ENCODE peak calls at places on chromosomes 1 and 21, in ten cellular contexts. Y is astrocyte, T is OCI-LY7, R is RWPE1, J is heart left ventricle, A is endothelial cell of umbilical vein, O is lower leg skin, W is PC-3, N is AG10803, B is AG09309. V is an unnamed sample.

GRCh38 chr21:44759628-44760285 is 41.9 kb downstream of the UBE2G2 start:
- DNase-seq in A (no peak), O (peak), T (no peak), J (no peak), R (no peak), Y (no peak), N (no peak), B (no peak), W (no peak), V (no peak)

GRCh38 chr1:8211620-8212442 is 106.1 kb upstream of the SLC45A1 start:
- DNase-seq in A (peak), O (peak), J (no peak), T (no peak), W (peak), Y (peak), R (peak), N (peak), B (peak), V (no peak)

GRCh38 chr1:100308777-100309176 is 42.8 kb downstream of the RTCA start:
- DNase-seq in O (no peak), N (peak), R (peak), W (peak), A (peak), J (no peak), Y (peak), B (peak), T (no peak), V (no peak)

GRCh38 chr1:47235280-47235679 is 3.3 kb upstream of the TAL1 start:
- DNase-seq in J (peak), W (no peak), N (no peak), A (peak), B (no peak), T (no peak), O (peak), Y (no peak), R (no peak), V (no peak)

GRCh38 chr1:156510709-156511108 is 10.1 kb upstream of the MEF2D start:
- DNase-seq in J (peak), O (peak), Y (peak), N (peak), R (no peak), B (peak), W (no peak), A (no peak), T (no peak), V (no peak)

GRCh38 chr1:92838519-92838918 is 6.7 kb downstream of the RPL5 start:
- DNase-seq in A (no peak), B (no peak), Y (no peak), T (no peak), J (no peak), W (no peak), R (no peak), N (no peak), O (no peak), V (no peak)

GRCh38 chr1:52281518-52281917 is 84.5 kb downstream of the CC2D1B start:
- DNase-seq in O (no peak), A (peak), R (no peak), W (peak), Y (peak), T (no peak), B (no peak), N (peak), J (no peak), V (no peak)

GRCh38 chr1:211938473-211939080 is 96.8 kb downstream of the INTS7 start:
- DNase-seq in A (no peak), W (no peak), R (no peak), T (peak), O (no peak), B (no peak), N (no peak), J (no peak), Y (no peak), V (no peak)

GRCh38 chr1:23545851-23546250 is 13.4 kb downstream of the ID3 start:
- DNase-seq in W (no peak), N (no peak), O (no peak), T (no peak), J (no peak), A (no peak), Y (no peak), B (no peak), R (no peak), V (no peak)

GRCh38 chr1:45802343-45803298 is 791 bp upstream of the MAST2 start:
- DNase-seq in N (peak), T (peak), O (peak), W (peak), B (peak), Y (peak), J (peak), A (peak), R (peak), V (peak)

GRCh38 chr1:114718661-114719423 is 2.3 kb upstream of the NRAS start:
- DNase-seq in W (peak), A (no peak), J (no peak), R (peak), Y (peak), N (peak), B (no peak), O (no peak), T (no peak), V (no peak)

GRCh38 chr1:94634977-94635416 is 93.4 kb upstream of the F3 start:
- DNase-seq in R (no peak), O (peak), B (no peak), A (no peak), N (no peak), Y (no peak), W (no peak), J (no peak), T (no peak), V (no peak)

GRCh38 chr1:210841926-210842625 is 291.9 kb downstream of the KCNH1 start:
- DNase-seq in N (no peak), B (no peak), R (no peak), A (no peak), O (no peak), T (no peak), J (peak), Y (no peak), W (no peak), V (no peak)

GRCh38 chr1:46643368-46643775 is 24.8 kb downstream of the ATPAF1 start:
- DNase-seq in J (no peak), T (no peak), A (peak), R (peak), W (peak), N (peak), Y (peak), B (peak), O (no peak), V (no peak)

GRCh38 chr1:59290173-59290954 is 6.5 kb upstream of the FGGY start:
- DNase-seq in A (peak), N (no peak), B (no peak), Y (peak), W (peak), R (no peak), T (peak), O (no peak), J (peak), V (peak)

GRCh38 chr1:59294423-59294822 is 2.5 kb upstream of the FGGY start:
- DNase-seq in N (no peak), B (no peak), A (no peak), Y (no peak), T (no peak), R (no peak), O (no peak), W (no peak), J (no peak), V (no peak)

GRCh38 chr1:59291566-59291965 is 5.3 kb upstream of the FGGY start:
- DNase-seq in Y (no peak), N (no peak), A (no peak), R (no peak), T (no peak), O (no peak), J (no peak), W (no peak), B (no peak), V (no peak)

GRCh38 chr1:59293849-59294248 is 3.0 kb upstream of the FGGY start:
- DNase-seq in Y (no peak), R (no peak), W (no peak), J (no peak), T (no peak), B (no peak), O (no peak), A (no peak), N (no peak), V (no peak)

DNA sequence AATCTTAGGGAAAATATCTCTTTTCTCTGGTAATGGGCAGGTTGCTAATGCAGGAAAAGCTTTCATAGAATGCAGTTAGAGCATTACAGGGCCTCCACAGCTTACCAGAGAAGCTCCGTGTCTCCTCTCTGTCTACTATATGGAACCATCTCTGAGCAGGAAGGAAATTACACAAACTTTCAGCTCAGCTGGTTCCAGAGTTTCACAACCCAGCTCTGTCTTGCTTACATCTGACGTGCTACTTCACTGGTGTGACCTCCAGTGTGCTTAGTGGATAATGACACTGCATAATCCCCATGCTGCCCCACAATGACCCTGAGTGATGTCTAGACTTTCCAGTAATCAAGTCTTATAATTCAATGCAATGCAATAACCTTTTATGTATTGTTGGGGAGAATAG is 4.3 kb upstream of the FGGY start:
- DNase-seq in R (no peak), T (no peak), O (peak), W (no peak), N (peak), A (peak), B (no peak), Y (no peak), J (peak), V (peak)
- TF ChIP-seq CTCF in R (no peak), T (no peak), O (no peak), W (no peak), N (peak), A (no peak), B (no peak), Y (no peak), J (no peak), V (no peak)

DNA sequence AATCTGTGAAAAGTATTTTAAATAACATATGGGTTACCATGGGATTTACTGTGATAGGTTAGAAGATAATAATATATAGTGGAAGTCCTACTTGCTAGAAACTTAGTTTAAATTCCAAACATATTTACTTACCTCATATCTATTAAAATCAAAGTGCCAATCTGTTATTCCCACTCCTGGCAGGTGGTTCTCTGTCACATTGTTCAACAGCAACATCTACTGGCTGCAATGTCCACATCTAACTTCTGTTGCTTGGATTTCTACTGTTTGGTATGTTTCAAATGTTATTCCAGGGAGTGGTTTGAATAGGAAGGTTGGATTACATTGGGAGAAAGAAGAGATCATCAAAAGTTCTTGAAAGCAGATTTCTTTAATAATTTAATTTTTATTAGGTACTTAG is 122.5 kb upstream of the NCAM2 start:
- DNase-seq in B (no peak), T (no peak), W (peak), Y (no peak), J (no peak), R (peak), A (no peak), N (no peak), O (no peak), V (no peak)
- TF ChIP-seq CTCF in B (no peak), T (no peak), W (peak), Y (no peak), J (no peak), R (no peak), A (no peak), N (no peak), O (no peak), V (no peak)

DNA sequence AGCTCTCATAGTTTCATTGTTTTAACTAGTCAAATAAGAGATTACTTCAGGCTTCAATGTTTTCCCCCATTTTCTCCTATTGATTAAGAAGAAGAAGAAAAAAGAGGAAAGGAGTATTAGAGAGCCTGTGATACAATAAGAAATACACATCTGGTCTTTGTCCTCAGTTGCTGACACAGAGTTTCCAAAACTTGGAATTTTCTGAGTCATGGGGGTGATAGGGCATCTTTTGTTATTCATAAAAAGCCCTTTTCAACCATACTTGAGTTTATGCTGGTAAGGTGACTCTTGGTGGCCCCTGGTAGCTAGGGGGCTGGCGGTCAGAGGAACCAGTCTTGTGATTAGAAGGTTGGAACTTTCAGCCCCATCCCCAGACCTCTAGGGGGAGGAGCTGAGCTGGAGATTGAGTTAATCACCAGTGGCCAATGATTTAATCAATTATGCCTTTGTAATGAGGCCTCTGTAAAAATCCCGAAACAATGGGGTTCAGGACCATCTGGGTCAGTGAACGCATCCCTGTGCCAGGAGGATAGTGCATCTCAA is 28.9 kb upstream of the KLF18 start:
- DNase-seq in N (peak), W (peak), B (peak), T (no peak), R (no peak), O (no peak), J (no peak), Y (peak), A (no peak), V (no peak)
- TF ChIP-seq CTCF in N (no peak), W (no peak), B (no peak), T (peak), R (no peak), O (no peak), J (no peak), Y (no peak), A (no peak), V (no peak)

DNA sequence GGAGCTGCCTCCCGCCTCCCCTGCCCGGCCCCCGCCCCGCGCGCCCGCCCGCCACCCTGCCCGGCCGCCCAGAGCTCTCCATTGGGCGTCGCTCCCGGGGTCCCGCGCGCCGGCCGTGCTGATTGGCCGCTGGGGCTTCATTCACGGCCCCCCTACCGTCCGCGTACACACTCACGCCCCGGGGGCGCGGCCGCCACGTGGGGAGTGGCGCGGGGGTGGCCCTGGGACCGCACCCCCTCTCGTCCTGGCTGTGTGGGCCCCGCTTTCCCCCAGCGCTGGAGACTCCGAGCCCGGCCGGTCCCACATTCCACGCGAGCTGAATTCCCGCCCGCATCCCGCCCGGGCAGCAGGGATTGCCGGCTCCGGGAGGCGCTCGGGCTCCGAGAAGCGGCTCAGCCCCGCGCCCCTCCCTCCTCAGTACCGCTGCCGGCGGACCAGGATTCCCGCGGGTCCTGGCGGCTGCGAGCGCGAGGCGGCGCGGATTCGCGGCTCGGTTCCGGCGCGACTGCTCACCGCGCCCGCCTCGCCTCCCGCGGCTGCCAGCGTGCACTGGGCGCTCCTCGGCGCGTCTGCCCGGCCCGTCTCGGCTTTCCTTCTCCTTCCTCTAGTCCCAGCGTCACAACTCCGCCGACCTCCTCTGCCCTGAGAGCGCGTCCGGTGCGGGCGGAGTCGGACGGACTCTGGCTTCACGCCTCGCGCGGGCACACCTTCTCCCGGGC is 450 bp upstream of the POU3F1 start:
- DNase-seq in A (peak), B (no peak), T (peak), W (peak), O (peak), Y (peak), R (peak), J (peak), N (peak), V (peak)
- TF ChIP-seq CTCF in A (no peak), B (no peak), T (no peak), W (no peak), O (no peak), Y (no peak), R (no peak), J (no peak), N (no peak), V (no peak)

DNA sequence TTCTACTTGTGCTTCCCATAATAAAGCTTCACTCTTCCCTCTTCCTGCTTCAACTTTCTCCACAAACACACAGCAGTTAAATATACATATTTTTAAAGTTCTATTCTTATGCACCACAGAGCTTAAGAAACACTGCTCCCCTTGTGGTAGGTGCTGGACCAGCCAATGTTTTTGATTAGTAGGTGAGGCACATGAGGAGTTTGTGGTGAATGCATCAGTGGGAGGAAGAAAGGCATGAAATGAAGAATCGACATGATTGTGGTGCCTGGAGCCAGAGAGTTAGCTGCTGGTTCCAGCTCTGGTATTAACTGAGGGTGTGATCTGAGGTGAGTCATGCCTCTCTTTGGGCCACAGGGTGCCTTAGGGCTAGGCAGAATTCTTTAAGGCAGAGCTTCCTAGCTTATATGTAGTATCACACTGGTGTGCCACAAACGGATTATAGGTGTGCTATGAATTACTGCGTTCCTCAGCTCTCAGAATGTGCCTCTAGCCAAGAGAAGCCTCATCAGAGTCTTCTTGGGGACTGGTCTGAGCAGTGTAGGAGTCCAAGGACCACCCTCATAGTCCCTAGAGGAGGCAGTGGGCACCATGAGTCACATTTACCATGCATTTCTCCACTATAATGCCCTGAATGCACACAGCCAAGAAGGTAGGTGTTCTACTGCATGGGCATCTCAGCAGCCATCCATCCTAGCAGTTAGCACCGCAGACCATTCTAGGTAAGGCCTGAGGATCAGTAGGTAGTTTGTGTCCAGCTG is 97.4 kb upstream of the SGIP1 start:
- DNase-seq in R (peak), O (no peak), J (no peak), T (peak), A (peak), W (peak), B (peak), Y (peak), N (peak), V (peak)
- TF ChIP-seq CTCF in R (no peak), O (no peak), J (no peak), T (peak), A (peak), W (peak), B (peak), Y (peak), N (peak), V (peak)

V was measured in GM13976.